ENCODE peak calls at places on chromosomes 4 and X, in ten cellular contexts. One of them, this sample, is unnamed.

GRCh38 chr4:16315451-16315850 is 89.2 kb upstream of the TAPT1 start:
- DNase-seq in GM23338: no peak
- DNase-seq in hepatocyte: no peak
- DNase-seq in neural progenitor cell: no peak
- DNase-seq in endothelial cell of umbilical vein: no peak
- DNase-seq in SK-N-SH: no peak
- DNase-seq in MM.1S: no peak
- DNase-seq in K562: no peak
- DNase-seq in IMR-90: no peak
- DNase-seq in Karpas-422: no peak
- DNase-seq in this sample: no peak

GRCh38 chr4:143359794-143360193 is 23.1 kb downstream of the GAB1 start:
- DNase-seq in Karpas-422: no peak
- DNase-seq in endothelial cell of umbilical vein: no peak
- DNase-seq in K562: no peak
- DNase-seq in GM23338: no peak
- DNase-seq in IMR-90: no peak
- DNase-seq in MM.1S: no peak
- DNase-seq in hepatocyte: no peak
- DNase-seq in neural progenitor cell: no peak
- DNase-seq in SK-N-SH: no peak
- DNase-seq in this sample: no peak

GRCh38 chr4:82482387-82482786 is 52.0 kb downstream of the ENOPH1 start:
- DNase-seq in K562: no peak
- DNase-seq in SK-N-SH: no peak
- DNase-seq in endothelial cell of umbilical vein: no peak
- DNase-seq in Karpas-422: no peak
- DNase-seq in IMR-90: no peak
- DNase-seq in MM.1S: no peak
- DNase-seq in GM23338: no peak
- DNase-seq in hepatocyte: no peak
- DNase-seq in neural progenitor cell: no peak
- DNase-seq in this sample: no peak

GRCh38 chr4:40183615-40184411 is 13.0 kb upstream of the RHOH start:
- DNase-seq in GM23338: no peak
- DNase-seq in K562: no peak
- DNase-seq in neural progenitor cell: no peak
- DNase-seq in SK-N-SH: no peak
- DNase-seq in Karpas-422: no peak
- DNase-seq in hepatocyte: no peak
- DNase-seq in MM.1S: peak; percentile 30
- DNase-seq in IMR-90: no peak
- DNase-seq in endothelial cell of umbilical vein: no peak
- DNase-seq in this sample: peak; percentile 15

GRCh38 chr4:40283968-40284367 is 51.2 kb upstream of the CHRNA9 start:
- DNase-seq in K562: no peak
- DNase-seq in IMR-90: no peak
- DNase-seq in Karpas-422: no peak
- DNase-seq in MM.1S: no peak
- DNase-seq in neural progenitor cell: no peak
- DNase-seq in endothelial cell of umbilical vein: no peak
- DNase-seq in SK-N-SH: no peak
- DNase-seq in hepatocyte: no peak
- DNase-seq in GM23338: peak; percentile 47
- DNase-seq in this sample: peak; percentile 92

GRCh38 chrX:2894885-2895292 is 34.2 kb downstream of the ARSD start:
- DNase-seq in endothelial cell of umbilical vein: no peak
- DNase-seq in SK-N-SH: peak; percentile 72
- DNase-seq in K562: no peak
- DNase-seq in hepatocyte: peak; percentile 85
- DNase-seq in MM.1S: no peak
- DNase-seq in Karpas-422: no peak
- DNase-seq in GM23338: no peak
- DNase-seq in IMR-90: peak; percentile 50
- DNase-seq in neural progenitor cell: no peak
- DNase-seq in this sample: peak; percentile 20

GRCh38 chrX:119693032-119693995 is at the start of gene SEPTIN6:
- DNase-seq in MM.1S: peak; percentile 91
- DNase-seq in Karpas-422: peak; percentile 72
- DNase-seq in neural progenitor cell: peak; percentile 78
- DNase-seq in endothelial cell of umbilical vein: peak; percentile 60
- DNase-seq in K562: peak; percentile 80
- DNase-seq in SK-N-SH: peak; percentile 88
- DNase-seq in IMR-90: peak; percentile 52
- DNase-seq in hepatocyte: peak; percentile 69
- DNase-seq in GM23338: peak; percentile 79
- DNase-seq in this sample: peak; percentile 60

GRCh38 chr4:173217727-173218126 is 49.1 kb downstream of the GALNT7 start:
- DNase-seq in K562: peak; percentile 21
- DNase-seq in SK-N-SH: no peak
- DNase-seq in neural progenitor cell: no peak
- DNase-seq in IMR-90: peak; percentile 83
- DNase-seq in Karpas-422: no peak
- DNase-seq in MM.1S: no peak
- DNase-seq in hepatocyte: no peak
- DNase-seq in endothelial cell of umbilical vein: peak; percentile 32
- DNase-seq in GM23338: no peak
- DNase-seq in this sample: peak; percentile 66

GRCh38 chrX:50876551-50876950 is 34.0 kb upstream of the BMP15 start:
- DNase-seq in MM.1S: no peak
- DNase-seq in IMR-90: no peak
- DNase-seq in K562: no peak
- DNase-seq in endothelial cell of umbilical vein: no peak
- DNase-seq in neural progenitor cell: peak; percentile 4
- DNase-seq in GM23338: peak; percentile 8
- DNase-seq in hepatocyte: no peak
- DNase-seq in Karpas-422: no peak
- DNase-seq in SK-N-SH: no peak
- DNase-seq in this sample: no peak

GRCh38 chr4:123871351-123871750 is 474.8 kb downstream of the SPRY1 start:
- DNase-seq in K562: no peak
- DNase-seq in MM.1S: no peak
- DNase-seq in SK-N-SH: no peak
- DNase-seq in IMR-90: no peak
- DNase-seq in hepatocyte: no peak
- DNase-seq in neural progenitor cell: no peak
- DNase-seq in endothelial cell of umbilical vein: no peak
- DNase-seq in Karpas-422: no peak
- DNase-seq in GM23338: no peak
- DNase-seq in this sample: no peak

GRCh38 chr4:26885912-26886274 is 25.3 kb downstream of the STIM2 start:
- DNase-seq in Karpas-422: peak; percentile 91
- DNase-seq in SK-N-SH: no peak
- DNase-seq in endothelial cell of umbilical vein: no peak
- DNase-seq in K562: no peak
- DNase-seq in IMR-90: no peak
- DNase-seq in hepatocyte: no peak
- DNase-seq in MM.1S: peak; percentile 67
- DNase-seq in neural progenitor cell: no peak
- DNase-seq in GM23338: peak; percentile 18
- DNase-seq in this sample: no peak

GRCh38 chrX:118727686-118728339 is 407 bp downstream of the IL13RA1 start:
- DNase-seq in endothelial cell of umbilical vein: peak; percentile 55
- DNase-seq in Karpas-422: no peak
- DNase-seq in SK-N-SH: no peak
- DNase-seq in MM.1S: no peak
- DNase-seq in hepatocyte: peak; percentile 64
- DNase-seq in K562: no peak
- DNase-seq in GM23338: no peak
- DNase-seq in IMR-90: peak; percentile 10
- DNase-seq in neural progenitor cell: peak; percentile 29
- DNase-seq in this sample: peak; percentile 8

GRCh38 chr4:978957-979701 is 5.8 kb upstream of the DGKQ start:
- DNase-seq in hepatocyte: no peak
- DNase-seq in K562: no peak
- DNase-seq in SK-N-SH: no peak
- DNase-seq in neural progenitor cell: no peak
- DNase-seq in MM.1S: no peak
- DNase-seq in GM23338: no peak
- DNase-seq in endothelial cell of umbilical vein: peak; percentile 43
- DNase-seq in IMR-90: peak; percentile 61
- DNase-seq in Karpas-422: no peak
- DNase-seq in this sample: peak; percentile 3

GRCh38 chr4:176789955-176790354 is 2.8 kb downstream of the VEGFC start:
- DNase-seq in Karpas-422: peak; percentile 51
- DNase-seq in MM.1S: peak; percentile 69
- DNase-seq in hepatocyte: peak; percentile 50
- DNase-seq in IMR-90: peak; percentile 81
- DNase-seq in GM23338: peak; percentile 54
- DNase-seq in K562: peak; percentile 15
- DNase-seq in neural progenitor cell: peak; percentile 46
- DNase-seq in endothelial cell of umbilical vein: peak; percentile 81
- DNase-seq in SK-N-SH: peak; percentile 53
- DNase-seq in this sample: peak; percentile 56

GRCh38 chr4:152997771-152998487 is 61.8 kb downstream of the FHDC1 start:
- DNase-seq in GM23338: no peak
- DNase-seq in SK-N-SH: no peak
- DNase-seq in K562: no peak
- DNase-seq in neural progenitor cell: no peak
- DNase-seq in hepatocyte: peak; percentile 41
- DNase-seq in endothelial cell of umbilical vein: no peak
- DNase-seq in MM.1S: no peak
- DNase-seq in Karpas-422: no peak
- DNase-seq in IMR-90: peak; percentile 7
- DNase-seq in this sample: no peak

GRCh38 chrX:120428309-120428708 is 40.8 kb downstream of the LAMP2 start:
- DNase-seq in GM23338: no peak
- DNase-seq in hepatocyte: peak; percentile 9
- DNase-seq in K562: no peak
- DNase-seq in MM.1S: no peak
- DNase-seq in IMR-90: no peak
- DNase-seq in neural progenitor cell: no peak
- DNase-seq in Karpas-422: no peak
- DNase-seq in SK-N-SH: no peak
- DNase-seq in endothelial cell of umbilical vein: peak; percentile 49
- DNase-seq in this sample: no peak

GRCh38 chr4:159722052-159722451 is 619.2 kb downstream of the RAPGEF2 start:
- DNase-seq in endothelial cell of umbilical vein: no peak
- DNase-seq in MM.1S: no peak
- DNase-seq in IMR-90: no peak
- DNase-seq in hepatocyte: no peak
- DNase-seq in K562: no peak
- DNase-seq in neural progenitor cell: no peak
- DNase-seq in Karpas-422: no peak
- DNase-seq in SK-N-SH: no peak
- DNase-seq in GM23338: no peak
- DNase-seq in this sample: no peak

GRCh38 chrX:97907791-97908190 is 1024.1 kb downstream of the RPA4 start:
- DNase-seq in endothelial cell of umbilical vein: no peak
- DNase-seq in neural progenitor cell: no peak
- DNase-seq in SK-N-SH: no peak
- DNase-seq in hepatocyte: no peak
- DNase-seq in MM.1S: no peak
- DNase-seq in GM23338: no peak
- DNase-seq in IMR-90: no peak
- DNase-seq in Karpas-422: no peak
- DNase-seq in K562: no peak
- DNase-seq in this sample: no peak

GRCh38 chrX:97909245-97909644 is 1025.5 kb downstream of the RPA4 start:
- DNase-seq in K562: no peak
- DNase-seq in GM23338: no peak
- DNase-seq in IMR-90: no peak
- DNase-seq in Karpas-422: peak; percentile 92
- DNase-seq in hepatocyte: no peak
- DNase-seq in neural progenitor cell: no peak
- DNase-seq in MM.1S: peak; percentile 41
- DNase-seq in SK-N-SH: no peak
- DNase-seq in endothelial cell of umbilical vein: no peak
- DNase-seq in this sample: no peak
- H3K27me3 ChIP-seq in K562: no peaks in the 10 kb centered on the region
- H3K27me3 ChIP-seq in GM23338: no peaks in the 10 kb centered on the region
- H3K27me3 ChIP-seq in IMR-90: no peaks in the 10 kb centered on the region
- H3K27me3 ChIP-seq in Karpas-422: no peaks in the 10 kb centered on the region
- H3K27me3 ChIP-seq in hepatocyte: no peaks in the 10 kb centered on the region
- H3K27me3 ChIP-seq in neural progenitor cell: no peaks in the 10 kb centered on the region
- H3K27me3 ChIP-seq in MM.1S: no peaks in the 10 kb centered on the region
- H3K27me3 ChIP-seq in SK-N-SH: no peaks in the 10 kb centered on the region
- H3K27me3 ChIP-seq in endothelial cell of umbilical vein: no peaks in the 10 kb centered on the region
- H3K27me3 ChIP-seq in this sample: no peaks in the 10 kb centered on the region

DNA sequence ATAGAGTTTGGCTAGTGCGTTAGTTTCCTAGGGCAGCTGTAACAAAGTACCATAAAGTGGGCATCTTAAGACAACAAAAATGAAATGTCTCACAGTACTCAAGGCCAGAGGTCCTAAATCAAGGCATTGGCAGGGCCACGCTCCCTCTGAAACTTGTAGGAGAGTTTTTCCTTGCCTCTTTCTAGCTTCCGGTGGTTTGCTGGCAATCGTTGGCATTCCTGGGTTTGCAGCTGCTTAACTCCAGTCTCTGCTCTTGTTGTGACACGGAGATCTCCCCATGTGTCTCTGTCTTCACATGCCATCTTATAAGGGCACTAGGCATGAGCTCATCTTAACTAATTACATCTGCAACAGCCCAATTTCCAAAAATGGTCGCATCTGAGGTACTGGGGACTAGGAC is 362.0 kb upstream of the BOD1L1 start:
- DNase-seq in K562: no peak
- DNase-seq in Karpas-422: no peak
- DNase-seq in endothelial cell of umbilical vein: no peak
- DNase-seq in hepatocyte: no peak
- DNase-seq in MM.1S: no peak
- DNase-seq in GM23338: no peak
- DNase-seq in neural progenitor cell: no peak
- DNase-seq in SK-N-SH: no peak
- DNase-seq in IMR-90: no peak
- DNase-seq in this sample: peak; percentile 45
- H2AFZ ChIP-seq in K562: no peak overlapping the region
- H2AFZ ChIP-seq in Karpas-422: no peak overlapping the region
- H2AFZ ChIP-seq in endothelial cell of umbilical vein: no peak overlapping the region
- H2AFZ ChIP-seq in hepatocyte: no peak overlapping the region
- H2AFZ ChIP-seq in MM.1S: no peak overlapping the region
- H2AFZ ChIP-seq in GM23338: peak overlapping the region; percentile 56
- H2AFZ ChIP-seq in neural progenitor cell: no peak overlapping the region
- H2AFZ ChIP-seq in SK-N-SH: no peak overlapping the region
- H2AFZ ChIP-seq in IMR-90: no peak overlapping the region
- H2AFZ ChIP-seq in this sample: peak overlapping the region; percentile 12

GRCh38 chrX:614136-614535 is 16.5 kb upstream of the SHOX start:
- DNase-seq in endothelial cell of umbilical vein: no peak
- DNase-seq in GM23338: no peak
- DNase-seq in K562: no peak
- DNase-seq in hepatocyte: no peak
- DNase-seq in MM.1S: no peak
- DNase-seq in IMR-90: no peak
- DNase-seq in neural progenitor cell: no peak
- DNase-seq in Karpas-422: no peak
- DNase-seq in SK-N-SH: no peak
- DNase-seq in this sample: no peak
- H3K27me3 ChIP-seq in endothelial cell of umbilical vein: no peaks in the 10 kb centered on the region
- H3K27me3 ChIP-seq in GM23338: peaks cover 28% of the 10 kb centered on the region
- H3K27me3 ChIP-seq in K562: no peaks in the 10 kb centered on the region
- H3K27me3 ChIP-seq in hepatocyte: peaks cover 18% of the 10 kb centered on the region
- H3K27me3 ChIP-seq in MM.1S: no peaks in the 10 kb centered on the region
- H3K27me3 ChIP-seq in IMR-90: no peaks in the 10 kb centered on the region
- H3K27me3 ChIP-seq in neural progenitor cell: peaks cover 62% of the 10 kb centered on the region
- H3K27me3 ChIP-seq in Karpas-422: no peaks in the 10 kb centered on the region
- H3K27me3 ChIP-seq in SK-N-SH: no peaks in the 10 kb centered on the region
- H3K27me3 ChIP-seq in this sample: no peaks in the 10 kb centered on the region

DNA sequence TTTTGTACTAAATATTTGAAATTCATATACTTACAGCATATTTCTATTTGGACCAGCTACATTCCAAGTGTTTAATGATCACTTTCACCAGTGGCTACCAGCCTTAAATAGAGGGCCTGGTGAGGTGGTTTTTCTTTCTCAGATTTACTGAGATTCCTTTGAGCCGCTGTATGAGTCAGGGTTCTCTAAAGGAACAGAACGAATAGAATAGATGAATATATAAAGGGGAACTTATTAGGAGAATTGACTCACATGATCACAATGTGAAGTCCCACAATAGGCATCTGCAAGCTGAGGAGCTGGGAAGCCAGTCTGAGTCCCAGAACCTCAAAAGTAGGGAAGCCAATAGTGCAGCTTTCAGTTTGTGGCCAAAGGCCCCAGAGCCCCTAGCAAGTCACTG is 146.2 kb upstream of the TLL1 start:
- DNase-seq in IMR-90: no peak
- DNase-seq in GM23338: no peak
- DNase-seq in K562: no peak
- DNase-seq in SK-N-SH: no peak
- DNase-seq in Karpas-422: no peak
- DNase-seq in hepatocyte: no peak
- DNase-seq in neural progenitor cell: no peak
- DNase-seq in endothelial cell of umbilical vein: no peak
- DNase-seq in MM.1S: no peak
- DNase-seq in this sample: peak; percentile 74
- H2AFZ ChIP-seq in IMR-90: no peak overlapping the region
- H2AFZ ChIP-seq in GM23338: no peak overlapping the region
- H2AFZ ChIP-seq in K562: no peak overlapping the region
- H2AFZ ChIP-seq in SK-N-SH: no peak overlapping the region
- H2AFZ ChIP-seq in Karpas-422: no peak overlapping the region
- H2AFZ ChIP-seq in hepatocyte: no peak overlapping the region
- H2AFZ ChIP-seq in neural progenitor cell: no peak overlapping the region
- H2AFZ ChIP-seq in endothelial cell of umbilical vein: no peak overlapping the region
- H2AFZ ChIP-seq in MM.1S: no peak overlapping the region
- H2AFZ ChIP-seq in this sample: peak overlapping the region; percentile 19